ENCODE peak calls at places on chromosomes 5 and 9, in eight cellular contexts. D is CD8-positive, alpha-beta memory T cell; M is right atrium auricular region; Q is Caco-2; X is heart left ventricle; H is GM23248; N is uterus; B is fibroblast of lung. K is an unnamed sample.

GRCh38 chr9:122220673-122221222 is 8.0 kb downstream of the LHX6 start:
- DNase-seq in D (no peak), M (no peak), Q (no peak), X (no peak), H (no peak), N (no peak), B (no peak), K (no peak)

GRCh38 chr9:3332802-3333201 is 193.0 kb downstream of the RFX3 start:
- DNase-seq in D (no peak), M (no peak), Q (no peak), X (no peak), H (no peak), N (no peak), B (no peak), K (no peak)

GRCh38 chr9:126720661-126721530 is 83.9 kb upstream of the ZBTB43 start:
- DNase-seq in D (no peak), M (peak; percentile 52), Q (no peak), X (no peak), H (no peak), N (no peak), B (no peak), K (no peak)

GRCh38 chr5:73126957-73127356 is 6.6 kb downstream of the TMEM171 start:
- DNase-seq in D (no peak), M (no peak), Q (no peak), X (no peak), H (no peak), N (no peak), B (no peak), K (no peak)

GRCh38 chr5:1515311-1515920 is 8.3 kb downstream of the LPCAT1 start:
- DNase-seq in D (peak; percentile 1), M (peak; percentile 36), Q (no peak), X (no peak), H (no peak), N (peak; percentile 9), B (no peak), K (peak; percentile 8)

GRCh38 chr9:134458111-134458845 is 132.0 kb downstream of the RXRA start:
- DNase-seq in D (no peak), M (peak; percentile 83), Q (no peak), X (no peak), H (peak; percentile 68), N (no peak), B (peak; percentile 21), K (no peak)

GRCh38 chr9:131309526-131310276 is 20.2 kb downstream of the PLPP7 start:
- DNase-seq in D (no peak), M (no peak), Q (no peak), X (no peak), H (no peak), N (no peak), B (no peak), K (no peak)

GRCh38 chr5:169895876-169896275 is 84.4 kb downstream of the INSYN2B start:
- DNase-seq in D (no peak), M (no peak), Q (no peak), X (no peak), H (peak; percentile 34), N (no peak), B (peak; percentile 73), K (peak; percentile 95)

GRCh38 chr9:242461-243080 is 27.9 kb downstream of the DOCK8 start:
- DNase-seq in D (no peak), M (no peak), Q (no peak), X (no peak), H (no peak), N (no peak), B (no peak), K (no peak)

DNA sequence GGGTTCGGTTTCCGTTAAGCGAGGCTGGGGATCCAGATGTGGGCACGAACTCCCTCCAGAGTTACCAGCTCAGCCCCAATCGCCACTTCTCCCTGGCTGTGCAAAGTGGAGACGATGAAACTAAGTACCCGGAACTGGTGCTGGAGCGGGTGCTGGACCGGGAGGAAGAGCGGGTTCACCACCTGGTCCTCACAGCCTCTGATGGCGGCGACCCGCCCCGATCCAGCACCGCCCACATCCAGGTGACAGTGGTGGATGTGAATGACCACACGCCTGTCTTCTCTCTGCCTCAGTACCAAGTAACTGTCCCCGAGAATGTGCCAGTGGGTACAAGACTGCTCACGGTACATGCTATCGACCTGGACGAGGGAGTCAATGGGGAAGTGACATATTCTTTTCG is 803 bp downstream of the PCDHGA7 start:
- DNase-seq in D (no peak), M (no peak), Q (no peak), X (no peak), H (no peak), N (no peak), B (no peak), K (no peak)
- H3K4me3 ChIP-seq in D (no peak overlapping the region), M (peak overlapping the region; percentile 43), Q (no peak overlapping the region), X (no peak overlapping the region), H (no peak overlapping the region), N (no peak overlapping the region), B (peak overlapping the region; percentile 76), K (no peak overlapping the region)

DNA sequence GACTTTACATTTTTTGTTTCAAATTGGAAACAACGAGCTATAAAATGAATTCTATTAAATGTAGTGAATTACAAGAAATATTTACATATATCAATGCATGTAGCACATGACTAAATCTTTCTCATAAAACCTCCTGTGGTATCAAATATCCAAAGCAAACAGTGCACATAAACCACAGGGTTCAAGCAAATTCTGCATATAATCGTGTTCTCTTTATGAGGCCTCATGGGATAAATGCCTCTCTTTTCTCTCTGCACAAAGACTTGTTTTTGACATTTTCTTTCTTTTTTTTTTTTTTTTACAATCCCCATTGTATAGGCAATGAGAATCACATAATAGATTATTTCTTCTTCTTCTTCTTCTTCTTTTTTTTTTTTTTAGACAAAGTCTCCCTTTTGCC is 1117.2 kb upstream of the DMAC1 start:
- DNase-seq in D (no peak), M (no peak), Q (no peak), X (no peak), H (no peak), N (no peak), B (peak; percentile 11), K (no peak)
- H3K27me3 ChIP-seq in D (no peaks in the 10 kb centered on the region), M (no peaks in the 10 kb centered on the region), Q (no peaks in the 10 kb centered on the region), X (no peaks in the 10 kb centered on the region), H (no peaks in the 10 kb centered on the region), N (no peaks in the 10 kb centered on the region), B (no peaks in the 10 kb centered on the region), K (no peaks in the 10 kb centered on the region)

DNA sequence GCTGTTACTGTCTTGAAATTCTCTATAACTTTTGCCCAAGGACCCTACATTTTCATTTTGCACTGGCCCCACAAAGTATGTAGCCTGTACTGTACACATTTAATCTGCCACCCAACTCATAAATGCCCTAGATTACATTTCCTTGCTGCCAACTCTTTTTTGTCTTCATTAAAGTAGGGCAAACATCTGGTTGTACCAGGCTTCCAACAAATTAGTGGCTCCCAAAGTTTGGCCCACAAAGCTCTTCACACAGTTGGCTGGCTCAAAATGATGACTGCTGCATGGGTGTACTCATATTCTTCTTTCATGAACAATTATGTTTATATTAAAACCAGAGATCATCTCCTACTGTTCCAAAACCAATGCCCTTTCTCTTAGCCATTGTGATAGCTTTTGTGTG is 45.3 kb downstream of the GNA14 start:
- DNase-seq in D (no peak), M (no peak), Q (no peak), X (no peak), H (no peak), N (no peak), B (no peak), K (peak; percentile 13)
- H3K9me3 ChIP-seq in D (no peaks in the 10 kb centered on the region), M (peaks cover 3% of the 10 kb centered on the region), Q (no peaks in the 10 kb centered on the region), X (peaks cover 3% of the 10 kb centered on the region), H (no peaks in the 10 kb centered on the region), N (no peaks in the 10 kb centered on the region), B (no peaks in the 10 kb centered on the region), K (no peaks in the 10 kb centered on the region)

GRCh38 chr5:91378683-91379601 is 4.2 kb downstream of the ARRDC3 start:
- DNase-seq in D (no peak), M (no peak), Q (no peak), X (no peak), H (peak; percentile 33), N (no peak), B (no peak), K (no peak)
- H3K4me3 ChIP-seq in D (peak overlapping the region; percentile 71), M (peak overlapping the region; percentile 66), Q (peak overlapping the region; percentile 78), X (peak overlapping the region; percentile 63), H (peak overlapping the region; percentile 97), N (peak overlapping the region; percentile 60), B (peak overlapping the region; percentile 84), K (peak overlapping the region; percentile 87)

GRCh38 chr5:95643152-95643551 is 3.4 kb upstream of the RFESD start:
- DNase-seq in D (no peak), M (no peak), Q (no peak), X (no peak), H (no peak), N (no peak), B (no peak), K (no peak)
- H3K27me3 ChIP-seq in D (no peaks in the 10 kb centered on the region), M (no peaks in the 10 kb centered on the region), Q (no peaks in the 10 kb centered on the region), X (no peaks in the 10 kb centered on the region), H (no peaks in the 10 kb centered on the region), N (no peaks in the 10 kb centered on the region), B (no peaks in the 10 kb centered on the region), K (peaks cover 2% of the 10 kb centered on the region)

DNA sequence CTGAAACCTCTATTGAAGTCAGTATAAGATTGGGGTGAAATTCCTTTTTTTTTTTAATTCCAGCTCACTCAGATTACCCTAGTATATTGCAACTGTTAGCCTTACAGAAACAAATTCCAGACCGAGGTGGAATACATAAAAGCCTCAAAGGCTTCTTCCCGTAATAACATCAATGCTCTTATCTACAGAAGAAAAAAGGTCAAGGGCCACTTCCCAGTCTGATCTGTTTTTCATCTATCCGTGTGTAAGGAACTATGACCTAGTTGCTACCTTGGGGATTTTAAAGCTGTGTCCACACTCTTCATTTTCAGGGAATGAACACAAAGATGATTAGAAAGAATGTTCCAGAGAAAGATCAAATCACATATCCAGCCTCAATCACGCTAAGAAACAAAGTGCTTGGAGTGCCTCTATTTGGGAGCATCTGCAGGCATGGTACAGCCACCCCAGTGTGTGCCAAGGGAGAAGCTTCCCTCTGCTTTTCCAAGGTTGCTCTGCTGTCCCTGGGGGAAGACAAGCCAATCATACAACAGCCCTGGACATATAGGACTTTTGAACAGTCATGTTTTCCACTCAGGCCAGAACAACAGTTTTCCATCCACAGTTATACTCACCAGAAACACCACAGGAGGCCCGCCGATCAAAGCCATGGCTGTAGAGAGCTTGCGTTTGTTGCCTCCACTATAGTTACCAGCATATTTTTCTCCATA is 23.5 kb downstream of the NIPSNAP3B start:
- DNase-seq in D (no peak), M (no peak), Q (no peak), X (no peak), H (no peak), N (no peak), B (no peak), K (no peak)
- H3K9me3 ChIP-seq in D (no peaks in the 10 kb centered on the region), M (no peaks in the 10 kb centered on the region), Q (no peaks in the 10 kb centered on the region), X (no peaks in the 10 kb centered on the region), H (no peaks in the 10 kb centered on the region), N (no peaks in the 10 kb centered on the region), B (no peaks in the 10 kb centered on the region), K (no peaks in the 10 kb centered on the region)

GRCh38 chr9:20553750-20554149 is 68.5 kb downstream of the MLLT3 start:
- DNase-seq in D (no peak), M (no peak), Q (no peak), X (no peak), H (no peak), N (no peak), B (no peak), K (no peak)

GRCh38 chr9:20550326-20550725 is 72.0 kb downstream of the MLLT3 start:
- DNase-seq in D (no peak), M (no peak), Q (no peak), X (no peak), H (peak; percentile 9), N (no peak), B (no peak), K (no peak)

GRCh38 chr9:20552874-20553624 is 69.2 kb downstream of the MLLT3 start:
- DNase-seq in D (no peak), M (no peak), Q (no peak), X (no peak), H (peak; percentile 53), N (no peak), B (peak; percentile 46), K (no peak)

GRCh38 chr9:20551236-20551635 is 71.1 kb downstream of the MLLT3 start:
- DNase-seq in D (no peak), M (no peak), Q (peak; percentile 10), X (no peak), H (peak; percentile 30), N (no peak), B (no peak), K (no peak)

GRCh38 chr9:20551835-20552234 is 70.5 kb downstream of the MLLT3 start:
- DNase-seq in D (no peak), M (no peak), Q (peak; percentile 11), X (no peak), H (no peak), N (no peak), B (no peak), K (no peak)
- H3K4me3 ChIP-seq in D (no peak overlapping the region), M (no peak overlapping the region), Q (no peak overlapping the region), X (no peak overlapping the region), H (no peak overlapping the region), N (no peak overlapping the region), B (no peak overlapping the region), K (no peak overlapping the region)

K was measured in MG63.